ENCODE peak calls at places on chromosomes 2 and 18, in four cellular contexts. H, G, Q and O are unnamed samples.

GRCh38 chr2:197706839-197707207 is 1.7 kb downstream of the MARS2 start:
- DNase-seq in H (no peak), Q (no peak), G (no peak), O (no peak)

GRCh38 chr2:19888831-19889230 is 13.0 kb downstream of the TTC32 start:
- DNase-seq in Q (no peak), H (no peak), G (no peak), O (no peak)

GRCh38 chr18:54155412-54155811 is 69.1 kb downstream of the MBD2 start:
- DNase-seq in Q (no peak), H (no peak), G (no peak), O (no peak)

GRCh38 chr2:84283496-84283895 is 175.6 kb downstream of the SUCLG1 start:
- DNase-seq in Q (no peak), G (no peak), H (no peak), O (no peak)

GRCh38 chr2:120441744-120442471 is 96.0 kb downstream of the INHBB start:
- DNase-seq in H (no peak), Q (peak; percentile 92), G (no peak), O (no peak)

GRCh38 chr2:37388074-37388473 is 43.6 kb downstream of the QPCT start:
- DNase-seq in Q (no peak), G (no peak), H (peak; percentile 33), O (no peak)

GRCh38 chr2:222523783-222524544 is 99.6 kb downstream of the SGPP2 start:
- DNase-seq in G (no peak), H (no peak), Q (no peak), O (no peak)

GRCh38 chr2:6856548-6856920 is 9.2 kb downstream of the CMPK2 start:
- DNase-seq in G (no peak), Q (no peak), H (no peak), O (no peak)

GRCh38 chr2:53353372-53354111 is 414.1 kb upstream of the CHAC2 start:
- DNase-seq in H (peak; percentile 81), Q (no peak), G (no peak), O (peak; percentile 89)

GRCh38 chr2:27920148-27920885 is 29.8 kb downstream of the BABAM2 start:
- DNase-seq in Q (no peak), H (peak; percentile 47), G (no peak), O (no peak)

GRCh38 chr2:63926800-63927199 is 85.1 kb downstream of the UGP2 start:
- DNase-seq in Q (peak; percentile 46), G (no peak), H (no peak), O (no peak)

GRCh38 chr2:233031556-233032500 is 644 bp upstream of the NEU2 start:
- DNase-seq in Q (no peak), G (no peak), H (no peak), O (no peak)

GRCh38 chr2:117858892-117859531 is 44.5 kb downstream of the DDX18 start:
- DNase-seq in G (no peak), Q (no peak), H (no peak), O (no peak)

GRCh38 chr2:53575606-53576360 is 191.8 kb upstream of the CHAC2 start:
- DNase-seq in Q (peak; percentile 49), G (no peak), H (peak; percentile 16), O (no peak)

GRCh38 chr2:30422437-30422805 is 24.6 kb upstream of the LCLAT1 start:
- DNase-seq in H (peak; percentile 56), Q (no peak), G (peak; percentile 28), O (peak; percentile 69)

GRCh38 chr2:187316040-187316439 is 132.0 kb downstream of the CALCRL start:
- DNase-seq in H (no peak), G (no peak), Q (no peak), O (no peak)

GRCh38 chr2:168559187-168559586 is 103.1 kb downstream of the CERS6 start:
- DNase-seq in H (no peak), G (no peak), Q (no peak), O (peak; percentile 24)

GRCh38 chr2:48812376-48812775 is 56.9 kb upstream of the LHCGR start:
- DNase-seq in G (no peak), Q (no peak), H (no peak), O (no peak)

GRCh38 chr18:37574113-37574512 is 8.5 kb upstream of the CELF4 start:
- DNase-seq in Q (no peak), H (no peak), G (no peak), O (peak; percentile 40)

GRCh38 chr2:98923244-98923940 is 12.6 kb downstream of the CRACDL start:
- DNase-seq in G (no peak), H (no peak), Q (no peak), O (no peak)

GRCh38 chr2:71348302-71348701 is 16.7 kb downstream of the ZNF638 start:
- DNase-seq in H (peak; percentile 28), Q (no peak), G (no peak), O (no peak)

GRCh38 chr2:228731517-228731916 is 539.6 kb downstream of the PID1 start:
- DNase-seq in Q (no peak), H (peak; percentile 71), G (no peak), O (peak; percentile 37)

GRCh38 chr2:161237397-161238263 is 70.6 kb upstream of the PSMD14 start:
- DNase-seq in G (no peak), Q (peak; percentile 66), H (no peak), O (no peak)

GRCh38 chr2:150513647-150514046 is 26.2 kb upstream of the RND3 start:
- DNase-seq in Q (no peak), H (no peak), G (no peak), O (no peak)

GRCh38 chr2:201887851-201888451 is 81.6 kb downstream of the CDK15 start:
- DNase-seq in G (no peak), Q (no peak), H (no peak), O (no peak)

GRCh38 chr18:64929026-64929425 is 780.1 kb upstream of the LINC00305 start:
- DNase-seq in H (no peak), Q (no peak), G (no peak), O (no peak)

GRCh38 chr2:173872714-173873113 is 92.5 kb downstream of the SP3 start:
- DNase-seq in H (no peak), G (no peak), Q (no peak), O (no peak)

GRCh38 chr2:239181601-239182471 is 219.0 kb downstream of the HDAC4 start:
- DNase-seq in Q (peak; percentile 76), G (no peak), H (no peak), O (no peak)

GRCh38 chr2:219362524-219363164 is 25.1 kb downstream of the DNPEP start:
- DNase-seq in Q (no peak), G (no peak), H (peak; percentile 90), O (peak; percentile 99)